ENCODE peak calls at places on chromosome X, in five cellular contexts. Y is HFF-Myc, B is pancreas, Q is GM20000, R is H9. T is an unnamed sample.
A peak's percentile ranks its signal among the peaks of the same experiment; 100 is the strongest.

GRCh38 chrX:115533485-115533884 is 27.5 kb upstream of the PLS3 start:
- DNase-seq in R (no peak), Y (no peak), Q (no peak), B (no peak), T (no peak)

GRCh38 chrX:44828008-44828605 is 15.7 kb upstream of the DUSP21 start:
- DNase-seq in Y (peak; percentile 36), R (no peak), Q (no peak), B (no peak), T (no peak)

GRCh38 chrX:48576108-48576507 is 1.8 kb downstream of the RBM3 start:
- DNase-seq in B (no peak), Q (no peak), Y (no peak), R (no peak), T (no peak)

GRCh38 chrX:108018659-108019381 is 26.0 kb upstream of the VSIG1 start:
- DNase-seq in Y (no peak), R (no peak), B (no peak), Q (no peak), T (no peak)

GRCh38 chrX:132491191-132491590 is 2.4 kb upstream of the MBNL3 start:
- DNase-seq in B (peak; percentile 26), Y (no peak), Q (peak; percentile 3), R (no peak), T (no peak)

GRCh38 chrX:101430457-101431078 is 22.5 kb downstream of the HNRNPH2 start:
- DNase-seq in Q (peak; percentile 7), Y (no peak), R (no peak), B (no peak), T (no peak)

GRCh38 chrX:46704767-46705386 is 54.0 kb downstream of the SLC9A7 start:
- DNase-seq in Q (peak; percentile 29), B (no peak), R (no peak), Y (no peak), T (no peak)

GRCh38 chrX:39331062-39331704 is 529.9 kb downstream of the MID1IP1 start:
- DNase-seq in B (no peak), Y (no peak), R (no peak), Q (no peak), T (no peak)

GRCh38 chrX:50067435-50068292 is 133.1 kb downstream of the AKAP4 start:
- DNase-seq in R (peak; percentile 70), Q (no peak), B (peak; percentile 22), Y (no peak), T (peak; percentile 28)

GRCh38 chrX:19772306-19772705 is 115.1 kb downstream of the SH3KBP1 start:
- DNase-seq in Y (no peak), Q (no peak), R (no peak), B (no peak), T (no peak)

GRCh38 chrX:39613997-39614679 is 483.6 kb downstream of the BCOR start:
- DNase-seq in Q (no peak), Y (no peak), B (no peak), R (peak; percentile 72), T (no peak)

GRCh38 chrX:136839196-136839595 is 41.3 kb downstream of the RBMX start:
- DNase-seq in Y (no peak), B (no peak), Q (no peak), R (no peak), T (no peak)

GRCh38 chrX:17174671-17175070 is 200.3 kb upstream of the NHS start:
- DNase-seq in Y (no peak), Q (no peak), R (no peak), B (no peak), T (no peak)

DNA sequence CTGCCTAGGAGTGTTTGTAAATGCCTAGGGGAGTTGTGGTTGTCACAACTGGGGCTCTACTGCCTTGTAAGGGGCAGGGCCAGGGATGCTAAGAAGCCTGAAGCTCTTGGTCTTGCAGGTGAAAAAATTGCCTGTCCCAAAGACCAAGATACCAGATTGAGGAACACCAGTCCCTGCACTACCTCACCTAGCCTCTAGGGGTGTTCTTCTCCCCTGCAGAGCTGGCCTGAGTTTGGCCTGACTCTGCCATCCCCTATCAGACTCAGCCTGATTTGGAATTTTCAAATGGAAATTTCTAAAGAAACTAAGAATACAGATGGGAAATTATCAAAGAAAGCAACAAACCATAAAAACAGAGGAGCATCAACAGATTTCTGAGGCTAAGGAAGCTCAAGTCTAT is 90.4 kb downstream of the ZC4H2 start:
- DNase-seq in Q (no peak), R (peak; percentile 41), Y (no peak), B (no peak), T (peak; percentile 9)
- TF ChIP-seq CTCF in Q (peak; percentile 1), R (peak; percentile 65), Y (peak; percentile 35), B (peak; percentile 38), T (peak; percentile 48)

DNA sequence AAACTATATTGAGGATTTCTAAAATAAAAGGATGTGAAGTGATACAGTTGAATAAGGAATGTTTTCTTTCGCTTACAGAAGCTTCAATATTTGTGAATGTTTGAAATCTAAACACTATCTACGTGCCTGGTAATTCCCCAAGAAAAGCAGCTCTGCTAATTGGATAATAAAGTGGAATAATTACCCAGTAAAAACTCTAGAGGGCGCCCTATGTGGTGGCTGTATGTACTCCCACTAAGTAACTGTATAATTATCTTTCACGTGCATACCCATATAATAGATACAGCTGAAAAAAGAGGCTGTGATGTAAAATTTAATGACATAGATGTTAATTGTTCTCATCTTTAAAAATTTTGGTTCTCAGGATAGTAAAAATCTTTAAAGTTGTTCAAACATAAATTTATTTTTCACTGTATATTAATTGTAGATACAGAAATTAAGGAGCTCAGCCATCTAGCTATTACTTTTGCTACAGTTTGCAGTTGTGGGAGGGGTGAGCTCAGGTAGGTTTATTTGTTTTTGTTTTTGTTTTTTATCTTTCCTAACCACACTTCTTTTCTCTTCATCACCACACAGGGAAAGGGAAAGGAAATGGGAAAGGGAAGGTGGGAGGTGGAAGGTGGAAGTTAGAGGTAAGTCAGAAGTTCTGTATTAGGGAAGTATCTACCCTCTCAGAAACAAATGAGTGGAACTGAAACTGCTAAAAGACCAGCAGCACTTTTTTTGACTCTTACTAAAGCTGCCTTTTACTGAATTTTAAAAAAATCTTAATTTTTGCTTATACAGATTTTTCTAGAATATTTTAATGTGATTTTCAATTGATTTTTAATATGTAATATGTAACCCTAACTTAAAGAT is 151.7 kb upstream of the RPS6KA6 start:
- DNase-seq in R (no peak), Q (peak; percentile 2), Y (no peak), B (no peak), T (no peak)
- TF ChIP-seq CTCF in R (peak; percentile 72), Q (no peak), Y (peak; percentile 39), B (peak; percentile 27), T (peak; percentile 62)

DNA sequence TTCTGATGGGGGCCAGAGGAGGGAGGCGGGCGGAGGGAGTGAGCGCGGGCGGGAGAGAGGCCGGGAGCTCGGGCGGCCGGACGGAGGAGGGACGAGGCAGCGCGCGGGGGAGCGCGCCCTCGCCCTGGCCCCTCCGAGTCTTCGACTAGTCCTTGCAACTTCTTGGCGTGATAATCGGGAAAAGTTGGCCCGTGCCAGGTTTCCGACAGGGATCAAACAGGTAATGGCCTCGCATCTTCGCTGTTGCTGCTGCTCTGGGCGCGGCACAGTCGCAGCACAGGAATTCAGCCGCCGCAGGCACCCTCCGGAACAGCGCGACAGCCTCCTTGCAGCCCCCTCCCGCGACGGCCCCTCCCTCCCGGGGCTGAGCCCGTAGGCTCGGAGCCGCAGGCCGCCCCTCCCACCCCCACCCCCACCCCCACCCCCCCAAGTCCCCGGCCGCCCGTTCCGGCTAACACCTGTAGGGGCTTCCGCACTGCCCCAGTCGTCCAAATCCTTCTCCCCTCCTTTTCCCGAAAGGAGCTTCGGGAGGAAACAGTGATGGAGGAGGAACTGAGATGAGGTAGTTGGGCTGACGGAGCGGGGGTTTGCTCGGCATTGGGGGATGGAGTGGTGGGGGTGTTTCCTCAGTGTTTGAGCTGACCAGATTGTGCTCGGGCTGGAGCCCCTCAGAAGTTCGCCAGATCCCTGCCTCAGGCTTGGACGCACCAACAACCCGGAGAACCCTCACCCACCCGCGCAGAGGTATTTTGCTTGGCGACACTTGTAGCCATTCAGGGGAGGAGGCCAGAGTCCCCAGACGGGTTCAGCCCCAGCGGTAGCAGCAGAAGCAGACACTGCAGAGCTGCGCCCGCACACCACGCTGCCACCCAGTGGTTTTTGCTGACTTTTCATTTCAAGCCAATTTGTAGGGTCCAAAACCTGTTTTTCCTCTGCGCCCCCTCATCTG is at the start of gene FGF13:
- DNase-seq in Q (peak; percentile 13), B (no peak), Y (no peak), R (peak; percentile 73), T (peak; percentile 46)
- TF ChIP-seq CTCF in Q (no peak), B (no peak), Y (no peak), R (peak; percentile 63), T (no peak)

GRCh38 chrX:15382809-15383208 is 1.4 kb downstream of the VEGFD start:
- DNase-seq in Q (no peak), B (no peak), Y (no peak), R (no peak), T (peak; percentile 4)
- TF ChIP-seq CTCF in Q (no peak), B (no peak), Y (peak; percentile 18), R (peak; percentile 63), T (no peak)

GRCh38 chrX:16112428-16112827 is 10.9 kb upstream of the GRPR start:
- DNase-seq in Y (no peak), R (no peak), B (no peak), Q (no peak), T (no peak)
- TF ChIP-seq CTCF in Y (no peak), R (peak; percentile 46), B (no peak), Q (no peak), T (no peak)

GRCh38 chrX:41923257-41923924 is at the start of gene CASK:
- DNase-seq in R (peak; percentile 94), Y (no peak), Q (peak; percentile 92), B (peak; percentile 92), T (peak; percentile 87)
- TF ChIP-seq CTCF in R (no peak), Y (no peak), Q (no peak), B (no peak), T (no peak)

DNA sequence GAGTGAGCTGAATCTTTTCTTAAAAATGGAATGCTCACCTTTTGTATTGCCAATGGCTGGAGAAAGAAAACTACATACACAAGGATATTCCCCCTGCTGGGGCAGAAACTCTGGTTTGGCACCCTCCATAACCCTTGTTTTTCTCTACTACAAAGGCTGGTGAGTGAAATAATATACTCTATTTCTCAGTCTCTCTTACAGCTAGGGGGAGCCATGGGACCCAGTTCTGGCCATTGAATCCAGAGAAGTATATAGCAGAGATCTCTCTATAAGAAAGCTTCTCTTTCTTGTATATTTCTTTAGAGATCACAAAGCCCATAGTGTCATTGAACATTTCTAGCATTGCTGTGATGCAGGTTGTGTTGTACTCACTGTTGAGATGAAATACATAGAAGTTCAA is 49.8 kb downstream of the SMPX start:
- DNase-seq in B (no peak), Q (no peak), Y (no peak), R (no peak), T (no peak)
- TF ChIP-seq CTCF in B (no peak), Q (no peak), Y (peak; percentile 13), R (peak; percentile 70), T (no peak)

DNA sequence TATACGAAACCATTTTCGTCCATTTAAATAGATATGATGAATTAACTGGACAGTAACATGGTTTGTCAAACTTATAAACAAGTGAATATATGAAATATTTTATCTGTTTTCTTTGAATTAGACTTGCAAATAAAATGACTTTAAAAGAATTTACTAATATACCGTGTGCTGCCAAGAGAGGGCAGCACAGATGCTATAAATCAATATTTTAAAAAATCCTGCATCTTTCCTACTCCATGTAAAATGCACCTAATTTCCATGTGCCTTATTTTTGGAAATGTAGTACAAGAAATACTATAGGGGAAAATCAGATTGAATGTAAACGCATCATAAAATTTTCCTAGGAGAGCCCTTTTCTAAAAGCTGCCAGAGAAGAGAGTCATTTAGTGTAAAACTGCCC is 62.2 kb downstream of the PRKX start:
- DNase-seq in Q (no peak), Y (no peak), R (no peak), B (no peak), T (no peak)
- TF ChIP-seq CTCF in Q (no peak), Y (peak; percentile 26), R (peak; percentile 82), B (peak; percentile 21), T (peak; percentile 66)

T was measured in endothelial cell.